ENCODE peak calls at places on chromosome 9, in four cellular contexts. U, J, X and A are unnamed samples.

GRCh38 chr9:127612993-127613954 is 1.2 kb downstream of the STXBP1 start:
- DNase-seq in J (peak; percentile 84), X (peak; percentile 66), U (peak; percentile 85), A (peak; percentile 73)

GRCh38 chr9:20551835-20552234 is 70.5 kb downstream of the MLLT3 start:
- DNase-seq in U (no peak), X (no peak), J (no peak), A (no peak)

GRCh38 chr9:6759114-6759977 is 1.6 kb downstream of the KDM4C start:
- DNase-seq in U (no peak), X (no peak), J (no peak), A (no peak)

GRCh38 chr9:135258461-135258860 is 171.0 kb downstream of the OLFM1 start:
- DNase-seq in X (no peak), J (no peak), U (no peak), A (no peak)

GRCh38 chr9:131107760-131108159 is 11.4 kb downstream of the AIF1L start:
- DNase-seq in J (no peak), X (no peak), U (peak; percentile 80), A (no peak)

GRCh38 chr9:72526901-72527800 is 5.7 kb downstream of the TMC1 start:
- DNase-seq in X (peak; percentile 71), J (peak; percentile 63), U (peak; percentile 77), A (peak; percentile 86)

GRCh38 chr9:14585730-14586473 is 107.3 kb downstream of the ZDHHC21 start:
- DNase-seq in U (no peak), X (no peak), J (no peak), A (no peak)

GRCh38 chr9:33225319-33226152 is 14.4 kb upstream of the SPINK4 start:
- DNase-seq in X (no peak), J (peak; percentile 68), U (no peak), A (no peak)

GRCh38 chr9:4084440-4084818 is 215.4 kb downstream of the GLIS3 start:
- DNase-seq in U (no peak), J (peak; percentile 42), X (no peak), A (no peak)

GRCh38 chr9:97599447-97599846 is 33.7 kb downstream of the TSTD2 start:
- DNase-seq in X (no peak), J (no peak), U (no peak), A (no peak)

GRCh38 chr9:127572961-127573727 is 38.9 kb upstream of the STXBP1 start:
- DNase-seq in J (no peak), U (no peak), X (no peak), A (no peak)

GRCh38 chr9:5286262-5286661 is 18.3 kb downstream of the RLN2 start:
- DNase-seq in X (no peak), U (no peak), J (no peak), A (no peak)
- H3K4me3 ChIP-seq in X (no peak overlapping the region), U (no peak overlapping the region), J (no peak overlapping the region), A (no peak overlapping the region)

DNA sequence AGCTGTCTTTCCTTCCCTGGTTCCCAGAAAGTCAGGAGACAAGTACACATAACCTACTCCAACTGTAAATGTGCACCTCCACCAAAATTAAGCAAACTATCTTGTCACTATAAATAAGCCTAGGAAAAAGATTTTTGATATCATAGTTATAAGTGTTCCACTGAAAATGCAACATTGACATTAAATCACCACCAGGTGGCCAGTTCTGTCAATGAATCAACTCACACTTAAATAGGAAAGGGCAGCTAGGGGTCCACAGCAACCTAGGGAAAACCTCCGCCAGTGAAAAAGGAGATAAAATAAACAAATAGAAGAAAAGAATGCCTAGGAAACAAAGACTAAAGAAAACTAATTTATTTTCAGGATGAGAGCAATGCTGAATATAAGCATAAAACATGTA is 243.0 kb upstream of the PTPRD start:
- DNase-seq in X (no peak), U (no peak), J (no peak), A (no peak)
- H3K4me1 ChIP-seq in X (no peaks in the 10 kb centered on the region), U (no peaks in the 10 kb centered on the region), J (no peaks in the 10 kb centered on the region), A (no peaks in the 10 kb centered on the region)

DNA sequence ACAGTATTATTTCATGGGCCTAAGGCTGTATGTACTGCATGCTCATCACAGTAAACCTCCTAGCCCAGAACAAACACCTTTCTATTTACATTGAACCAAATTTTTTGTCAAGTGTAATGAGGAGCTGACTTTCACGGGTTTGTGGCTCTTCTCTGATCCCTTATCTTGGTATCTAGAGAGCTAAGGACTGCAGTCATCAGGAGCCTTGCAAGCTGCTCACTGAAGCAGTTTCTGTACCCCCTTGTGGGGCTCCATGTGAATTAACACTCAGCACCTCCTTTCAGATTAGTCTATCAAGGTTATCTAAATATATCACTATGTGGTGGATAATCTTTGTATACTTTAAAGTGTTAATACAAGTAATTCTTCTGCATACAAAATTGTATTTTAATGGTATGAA is 108.2 kb downstream of the AUH start:
- DNase-seq in X (no peak), J (no peak), U (no peak), A (no peak)
- TF ChIP-seq CTCF in X (no peak), J (no peak), U (no peak), A (peak; percentile 24)

GRCh38 chr9:121289554-121290370 is 21.8 kb downstream of the GSN start:
- DNase-seq in X (peak; percentile 43), J (no peak), U (peak; percentile 20), A (no peak)
- H3K4me3 ChIP-seq in X (no peak overlapping the region), J (no peak overlapping the region), U (no peak overlapping the region), A (no peak overlapping the region)

GRCh38 chr9:114674798-114675554 is 7.0 kb downstream of the TEX48 start:
- DNase-seq in X (no peak), U (no peak), J (no peak), A (no peak)
- H3K4me1 ChIP-seq in X (no peaks in the 10 kb centered on the region), U (no peaks in the 10 kb centered on the region), J (peaks cover 7% of the 10 kb centered on the region), A (peaks cover 29% of the 10 kb centered on the region)

GRCh38 chr9:133592731-133593409 is 16.3 kb downstream of the FAM163B start:
- DNase-seq in U (no peak), J (no peak), X (no peak), A (no peak)
- TF ChIP-seq CTCF in U (no peak), J (no peak), X (no peak), A (no peak)

DNA sequence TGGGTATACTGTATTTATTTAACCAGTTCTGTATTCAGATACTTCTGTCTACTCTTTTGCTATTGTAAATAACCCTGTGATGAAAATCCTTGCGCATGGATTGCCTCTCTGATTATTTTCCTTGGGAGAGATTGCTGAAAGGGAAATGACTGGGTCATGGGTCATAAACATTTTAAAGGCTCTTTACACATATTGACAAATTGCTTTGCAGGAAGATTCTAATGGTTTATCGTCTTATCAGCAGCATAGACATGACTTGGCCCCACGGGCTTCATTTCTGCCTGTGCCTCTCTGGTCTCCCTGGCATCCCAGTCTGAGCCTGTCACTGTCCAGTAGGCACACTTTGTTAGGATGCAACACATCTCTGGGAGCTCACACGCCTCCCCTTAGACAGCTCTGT is 52.3 kb downstream of the RGS3 start:
- DNase-seq in J (no peak), U (peak; percentile 58), X (no peak), A (no peak)
- H3K4me3 ChIP-seq in J (no peak overlapping the region), U (no peak overlapping the region), X (no peak overlapping the region), A (no peak overlapping the region)